ENCODE peak calls at places on chromosomes 1 and 21, in nine cellular contexts. D is cardiac fibroblast, C is pancreas, O is MM.1S, J is breast epithelium, L is thoracic aorta, K is Panc1, E is DND-41, A is cardiac muscle cell. F is an unnamed sample.

GRCh38 chr1:104636581-104636980 is 886.9 kb downstream of the AMY1C start:
- DNase-seq in K (no peak), D (no peak), E (no peak), A (no peak), O (no peak), L (no peak), J (no peak), C (no peak), F (no peak)

GRCh38 chr1:58310881-58311280 is 235.6 kb downstream of the OMA1 start:
- DNase-seq in A (no peak), K (no peak), J (no peak), L (no peak), C (no peak), D (no peak), O (no peak), E (no peak), F (no peak)

GRCh38 chr1:58699011-58699762 is 675 bp downstream of the MYSM1 start:
- DNase-seq in E (no peak), L (no peak), A (peak), C (no peak), D (peak), J (no peak), K (no peak), O (peak), F (no peak)

GRCh38 chr1:32998009-32998555 is 33.5 kb upstream of the RNF19B start:
- DNase-seq in D (peak), A (no peak), J (no peak), K (no peak), O (no peak), C (no peak), E (no peak), L (no peak), F (no peak)

GRCh38 chr1:89723863-89724262 is 90.9 kb downstream of the LRRC8C start:
- DNase-seq in L (peak), O (no peak), C (no peak), D (peak), K (no peak), E (no peak), J (no peak), A (peak), F (no peak)

GRCh38 chr1:241998412-241998921 is 431 bp downstream of the MAP1LC3C start:
- DNase-seq in D (peak), C (peak), J (peak), A (peak), L (peak), O (no peak), K (peak), E (peak), F (peak)

GRCh38 chr1:171858701-171859100 is 17.4 kb downstream of the DNM3 start:
- DNase-seq in A (no peak), D (no peak), C (no peak), K (no peak), L (no peak), J (no peak), E (no peak), O (no peak), F (no peak)

GRCh38 chr1:229412056-229412455 is 21.8 kb downstream of the ACTA1 start:
- DNase-seq in K (no peak), O (no peak), D (no peak), A (no peak), C (no peak), E (no peak), L (no peak), J (no peak), F (no peak)

GRCh38 chr1:229140018-229140417 is 130.9 kb upstream of the RAB4A start:
- DNase-seq in E (no peak), C (no peak), L (no peak), J (no peak), O (no peak), A (no peak), K (no peak), D (no peak), F (no peak)

GRCh38 chr1:172338295-172338735 is 82.2 kb upstream of the C1orf105 start:
- DNase-seq in K (no peak), E (no peak), O (no peak), C (no peak), D (no peak), J (no peak), L (no peak), A (no peak), F (peak)

GRCh38 chr1:13725714-13726175 is 25.8 kb downstream of the PRDM2 start:
- DNase-seq in A (peak), E (peak), K (no peak), O (peak), J (no peak), C (no peak), L (no peak), D (peak), F (peak)

GRCh38 chr1:89939059-89939570 is 55.8 kb upstream of the ZNF326 start:
- DNase-seq in J (no peak), D (no peak), E (no peak), C (no peak), A (no peak), L (no peak), O (no peak), K (no peak), F (no peak)

GRCh38 chr1:56255516-56256181 is 323.7 kb downstream of the PLPP3 start:
- DNase-seq in K (no peak), E (no peak), A (peak), C (peak), D (peak), J (no peak), L (peak), O (no peak), F (no peak)

GRCh38 chr1:53619811-53620619 is 118.9 kb downstream of the GLIS1 start:
- DNase-seq in E (no peak), C (no peak), A (no peak), L (no peak), K (no peak), D (peak), J (peak), O (no peak), F (no peak)

GRCh38 chr1:110498270-110498669 is 20.7 kb downstream of the KCNA10 start:
- DNase-seq in C (no peak), O (no peak), A (no peak), J (no peak), E (no peak), L (no peak), K (no peak), D (no peak), F (no peak)

GRCh38 chr1:156320560-156320959 is 17.5 kb downstream of the CCT3 start:
- DNase-seq in A (no peak), D (no peak), E (no peak), K (no peak), C (no peak), L (no peak), J (no peak), O (no peak), F (no peak)

GRCh38 chr1:9724706-9725476 is 73.4 kb downstream of the PIK3CD start:
- DNase-seq in E (peak), A (peak), O (peak), K (peak), D (peak), J (no peak), C (no peak), L (no peak), F (peak)

GRCh38 chr21:43811262-43812105 is 22.1 kb downstream of the RRP1 start:
- DNase-seq in K (no peak), C (no peak), D (no peak), E (no peak), L (no peak), A (no peak), O (no peak), J (no peak), F (no peak)

GRCh38 chr1:43427941-43428340 is 25.8 kb downstream of the HYI start:
- DNase-seq in E (no peak), L (no peak), O (no peak), J (no peak), C (no peak), D (no peak), K (no peak), A (no peak), F (no peak)

GRCh38 chr1:97920275-97920831 is 481 bp downstream of the DPYD start:
- DNase-seq in C (no peak), J (no peak), D (peak), K (no peak), A (peak), L (no peak), E (no peak), O (no peak), F (no peak)

GRCh38 chr1:10714337-10715114 is 81.9 kb downstream of the CASZ1 start:
- DNase-seq in K (no peak), O (no peak), J (no peak), A (peak), D (no peak), C (peak), L (no peak), E (no peak), F (no peak)

GRCh38 chr1:242449211-242449610 is 75.3 kb downstream of the PLD5 start:
- DNase-seq in J (no peak), K (no peak), L (no peak), E (no peak), O (no peak), D (no peak), A (no peak), C (no peak), F (no peak)

GRCh38 chr1:200925821-200926220 is 31.1 kb downstream of the INAVA start:
- DNase-seq in L (no peak), K (no peak), A (peak), J (no peak), D (peak), O (no peak), E (no peak), C (no peak), F (no peak)

GRCh38 chr1:247487057-247487456 is 29.2 kb upstream of the OR2B11 start:
- DNase-seq in L (no peak), D (peak), E (peak), J (no peak), O (peak), K (peak), A (peak), C (no peak), F (peak)

GRCh38 chr1:37945743-37946702 is 830 bp downstream of the INPP5B start:
- DNase-seq in J (no peak), K (no peak), L (peak), O (no peak), C (peak), D (peak), E (no peak), A (peak), F (no peak)

GRCh38 chr1:88466899-88467580 is 217.0 kb upstream of the PKN2 start:
- DNase-seq in A (no peak), D (no peak), K (no peak), L (no peak), E (no peak), C (no peak), J (no peak), O (no peak), F (no peak)

GRCh38 chr1:207314836-207315235 is 6.6 kb upstream of the CD55 start:
- DNase-seq in D (no peak), L (no peak), E (no peak), C (no peak), A (no peak), O (no peak), K (no peak), J (no peak), F (no peak)

GRCh38 chr1:154623358-154623757 is 15.4 kb upstream of the ADAR start:
- DNase-seq in A (no peak), L (no peak), D (no peak), C (no peak), K (no peak), O (no peak), E (no peak), J (no peak), F (no peak)

GRCh38 chr21:43370091-43370658 is 56.8 kb downstream of the SIK1 start:
- DNase-seq in K (no peak), E (no peak), O (no peak), A (peak), C (no peak), D (peak), L (no peak), J (no peak), F (no peak)

GRCh38 chr1:34511802-34512201 is 243.0 kb upstream of the GJB5 start:
- DNase-seq in C (no peak), L (no peak), E (no peak), J (no peak), D (no peak), A (no peak), O (no peak), K (no peak), F (no peak)

GRCh38 chr1:227944066-227944930 is 3.4 kb downstream of the WNT9A start:
- DNase-seq in D (no peak), O (no peak), L (no peak), A (no peak), C (no peak), E (no peak), J (peak), K (no peak), F (no peak)

GRCh38 chr1:221704291-221704690 is 37.6 kb downstream of the DUSP10 start:
- DNase-seq in E (no peak), L (no peak), A (peak), K (no peak), O (no peak), C (no peak), D (peak), J (no peak), F (no peak)

GRCh38 chr1:18629659-18630510 is 761 bp upstream of the PAX7 start:
- DNase-seq in E (no peak), C (no peak), D (no peak), A (no peak), O (no peak), J (no peak), L (no peak), K (no peak), F (no peak)

GRCh38 chr1:47554901-47555300 is 117.1 kb downstream of the FOXD2 start:
- DNase-seq in L (no peak), D (peak), K (no peak), O (no peak), E (no peak), J (no peak), C (no peak), A (no peak), F (no peak)

GRCh38 chr1:204573563-204573925 is 57.3 kb downstream of the MDM4 start:
- DNase-seq in A (no peak), O (no peak), C (no peak), K (peak), J (no peak), E (no peak), D (peak), L (no peak), F (no peak)

GRCh38 chr1:162697140-162697895 is 65.1 kb downstream of the DDR2 start:
- DNase-seq in A (no peak), K (no peak), O (no peak), E (no peak), D (no peak), J (no peak), C (no peak), L (no peak), F (peak)

GRCh38 chr1:117368116-117369108 is 1.2 kb downstream of the MAN1A2 start:
- DNase-seq in C (no peak), L (no peak), J (no peak), E (peak), O (peak), A (peak), D (peak), K (no peak), F (peak)

DNA sequence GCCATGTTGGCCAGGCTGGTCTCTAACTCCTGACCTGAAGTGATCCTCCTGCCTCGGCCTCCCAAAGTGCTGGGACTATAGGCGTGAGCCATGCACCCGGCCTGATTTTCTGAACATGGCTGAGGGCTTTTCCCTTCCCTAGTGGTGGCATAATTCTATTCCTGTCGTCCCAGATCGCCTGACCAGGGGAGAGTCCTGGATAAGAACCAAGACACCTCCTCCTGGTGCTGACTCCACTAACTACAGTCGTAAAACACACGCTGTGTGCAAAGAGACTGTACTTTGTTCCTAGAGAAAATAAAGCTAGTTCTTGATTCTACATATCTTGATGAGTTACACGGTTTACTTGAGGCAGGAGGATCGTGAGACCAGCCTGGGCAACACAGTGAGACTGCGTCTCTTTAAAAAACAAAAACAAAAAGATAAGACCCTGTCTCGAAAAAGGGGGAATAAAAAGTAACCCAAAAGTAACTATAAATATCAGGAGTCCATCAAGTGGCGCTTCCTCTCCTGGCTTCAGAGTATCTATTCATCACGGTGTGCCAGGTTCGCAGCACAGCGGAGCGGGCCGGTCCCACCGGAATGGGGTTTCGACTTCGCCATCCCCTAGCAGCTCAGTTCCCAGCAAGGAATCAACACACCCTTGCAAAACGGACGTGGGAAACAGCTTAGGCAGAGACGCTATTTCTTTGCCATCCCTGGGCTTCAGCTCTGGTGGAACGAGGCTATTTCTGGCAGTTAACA is 973 bp downstream of the SDF4 start:
- DNase-seq in E (peak), C (no peak), D (peak), L (no peak), A (peak), O (no peak), J (no peak), K (no peak), F (peak)
- TF ChIP-seq CTCF in E (peak), C (no peak), D (peak), L (no peak), A (peak), O (no peak), J (no peak), K (no peak), F (no peak)

DNA sequence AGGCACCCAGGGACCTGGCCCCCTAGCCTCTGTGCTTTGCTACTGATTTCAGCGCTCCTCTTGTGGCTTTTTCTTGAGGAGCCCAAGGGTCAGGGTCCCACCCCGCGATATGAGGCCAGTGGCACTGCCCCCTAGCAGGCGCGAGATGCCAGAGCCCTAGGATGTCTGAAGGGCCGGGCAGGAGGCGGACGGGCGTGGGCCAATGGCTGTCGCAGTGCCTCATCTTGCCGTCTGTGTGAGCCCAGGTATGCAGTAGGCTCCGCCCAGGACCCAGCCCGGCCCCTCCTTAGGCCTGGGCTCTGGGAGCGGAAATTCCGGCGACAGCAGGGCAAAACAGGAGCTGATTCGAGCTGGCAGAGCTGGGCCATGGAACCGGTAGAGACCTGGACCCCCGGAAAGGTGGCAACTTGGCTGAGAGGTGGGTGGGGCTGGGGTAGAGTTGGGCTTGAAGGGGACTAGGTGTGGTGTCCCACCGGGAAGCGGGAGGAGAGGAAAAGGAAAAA is at the start of gene CNKSR1:
- DNase-seq in L (no peak), E (no peak), A (no peak), D (no peak), C (peak), K (no peak), O (peak), J (peak), F (no peak)
- H3K4me3 ChIP-seq in L (no peak), E (no peak), A (no peak), D (no peak), C (peak), K (peak), O (peak), J (no peak), F (no peak)

DNA sequence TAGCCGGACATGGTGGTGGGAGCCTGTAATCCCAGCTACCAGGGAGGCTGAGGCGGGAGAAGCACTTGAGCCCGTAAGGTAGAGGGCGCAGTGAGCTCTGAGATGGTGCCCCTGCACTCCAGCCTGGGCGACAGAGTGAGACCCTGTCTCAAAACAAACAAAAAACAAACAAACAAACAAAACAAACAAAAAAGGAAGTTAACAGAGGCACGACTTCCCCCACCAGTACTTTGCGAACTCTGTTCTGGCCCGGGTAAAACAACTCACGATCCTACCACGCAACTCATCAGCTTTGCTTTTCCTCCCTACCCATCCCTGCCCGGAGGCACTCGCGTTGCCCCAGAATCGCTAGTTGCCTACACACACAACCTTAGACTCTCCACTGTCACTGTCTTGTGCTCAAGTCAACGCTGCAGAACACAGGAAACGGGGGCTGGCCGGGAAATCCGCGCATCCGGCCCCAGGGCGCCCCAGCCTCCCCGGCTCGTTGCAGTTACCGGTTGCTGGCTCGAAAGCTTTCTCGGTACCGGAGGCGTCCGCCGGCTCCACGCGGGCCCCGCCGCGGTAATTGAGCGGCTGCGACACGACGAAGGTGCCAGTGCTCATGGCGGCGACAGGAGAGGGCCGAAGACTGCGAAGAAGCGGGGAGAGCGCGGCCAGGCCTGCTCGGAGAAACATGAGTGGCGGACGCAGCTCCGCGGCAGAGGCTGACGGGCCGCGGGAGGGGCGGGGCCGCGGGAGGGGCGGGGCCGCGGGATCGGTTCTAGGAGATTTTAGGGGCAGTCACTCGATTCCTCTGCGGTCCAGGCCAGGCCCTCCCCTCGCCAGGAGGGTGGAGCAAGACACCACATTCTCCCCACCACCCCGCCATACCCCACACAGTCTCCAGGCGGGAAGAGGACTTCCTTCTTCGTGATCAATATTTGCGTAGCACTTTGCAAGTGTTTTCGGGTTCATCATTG is at the start of gene ALDH9A1:
- DNase-seq in E (peak), D (peak), O (peak), J (peak), C (peak), K (peak), L (no peak), A (peak), F (peak)
- TF ChIP-seq CTCF in E (peak), D (peak), O (peak), J (no peak), C (no peak), K (peak), L (no peak), A (peak), F (peak)

GRCh38 chr1:52142220-52143153 is 598 bp downstream of the ZFYVE9 start:
- DNase-seq in L (no peak), C (peak), D (peak), O (peak), J (no peak), E (peak), A (peak), K (no peak), F (peak)

GRCh38 chr1:52140633-52141512 is 1.0 kb upstream of the ZFYVE9 start:
- DNase-seq in O (no peak), L (no peak), J (no peak), K (no peak), A (peak), E (no peak), D (peak), C (no peak), F (no peak)

GRCh38 chr1:52141513-52142219 is at the start of gene ZFYVE9:
- DNase-seq in D (peak), E (peak), O (peak), L (no peak), C (peak), K (no peak), A (peak), J (peak), F (peak)

GRCh38 chr1:52145137-52145536 is 3.2 kb downstream of the ZFYVE9 start:
- DNase-seq in J (no peak), E (no peak), L (no peak), D (no peak), K (no peak), O (no peak), A (no peak), C (no peak), F (no peak)

GRCh38 chr1:52139817-52140540 is 1.9 kb upstream of the ZFYVE9 start:
- DNase-seq in D (peak), O (no peak), C (no peak), A (peak), E (no peak), L (no peak), K (peak), J (no peak), F (peak)
- H3K4me3 ChIP-seq in D (no peak), O (no peak), C (no peak), A (no peak), E (no peak), L (no peak), K (no peak), J (no peak), F (no peak)

F was measured in GM12865.